ENCODE peak calls at places on chromosome 10, in eight cellular contexts. A, E, N, M, V, P, J and H are unnamed samples. For H3K27me3, the result is how much of the 10 kb centered on the place peaks cover.

GRCh38 chr10:78727728-78728127 is 341.0 kb upstream of the ZMIZ1 start:
- DNase-seq in A (no peak), E (no peak), N (no peak), M (no peak), V (no peak), P (no peak), J (no peak), H (no peak)

GRCh38 chr10:91879514-91880170 is 29.6 kb downstream of the FGFBP3 start:
- DNase-seq in A (no peak), E (no peak), N (no peak), M (no peak), V (no peak), P (no peak), J (no peak), H (no peak)

GRCh38 chr10:12608761-12609160 is 259.4 kb downstream of the CAMK1D start:
- DNase-seq in A (no peak), E (no peak), N (no peak), M (no peak), V (no peak), P (no peak), J (no peak), H (no peak)

GRCh38 chr10:73094986-73095478 is 1.6 kb downstream of the P4HA1 start:
- DNase-seq in A (no peak), E (no peak), N (no peak), M (no peak), V (no peak), P (no peak), J (no peak), H (no peak)

GRCh38 chr10:5575482-5576153 is 50.9 kb downstream of the CALML3 start:
- DNase-seq in A (peak), E (no peak), N (no peak), M (no peak), V (peak), P (no peak), J (peak), H (no peak)

GRCh38 chr10:26483554-26483953 is 45.4 kb downstream of the APBB1IP start:
- DNase-seq in A (no peak), E (no peak), N (no peak), M (no peak), V (no peak), P (no peak), J (no peak), H (no peak)

GRCh38 chr10:59839576-59839975 is 66.8 kb downstream of the CCDC6 start:
- DNase-seq in A (no peak), E (no peak), N (no peak), M (no peak), V (no peak), P (no peak), J (no peak), H (no peak)

GRCh38 chr10:98800263-98800662 is 353.5 kb upstream of the HPS1 start:
- DNase-seq in A (no peak), E (no peak), N (no peak), M (no peak), V (no peak), P (no peak), J (no peak), H (no peak)

GRCh38 chr10:1402821-1403507 is 334.4 kb downstream of the ADARB2 start:
- DNase-seq in A (no peak), E (no peak), N (no peak), M (no peak), V (no peak), P (no peak), J (no peak), H (no peak)

GRCh38 chr10:131997366-131998049 is 15.8 kb upstream of the BNIP3 start:
- DNase-seq in A (no peak), E (no peak), N (no peak), M (peak), V (peak), P (peak), J (peak), H (no peak)

GRCh38 chr10:515674-516073 is 173.8 kb downstream of the DIP2C start:
- DNase-seq in A (no peak), E (no peak), N (no peak), M (no peak), V (no peak), P (no peak), J (no peak), H (no peak)

GRCh38 chr10:51683031-51683830 is 16.2 kb downstream of the CSTF2T start:
- DNase-seq in A (no peak), E (no peak), N (no peak), M (no peak), V (no peak), P (no peak), J (no peak), H (no peak)

GRCh38 chr10:122044713-122045112 is 55.8 kb downstream of the TACC2 start:
- DNase-seq in A (no peak), E (no peak), N (no peak), M (no peak), V (peak), P (peak), J (peak), H (no peak)

DNA sequence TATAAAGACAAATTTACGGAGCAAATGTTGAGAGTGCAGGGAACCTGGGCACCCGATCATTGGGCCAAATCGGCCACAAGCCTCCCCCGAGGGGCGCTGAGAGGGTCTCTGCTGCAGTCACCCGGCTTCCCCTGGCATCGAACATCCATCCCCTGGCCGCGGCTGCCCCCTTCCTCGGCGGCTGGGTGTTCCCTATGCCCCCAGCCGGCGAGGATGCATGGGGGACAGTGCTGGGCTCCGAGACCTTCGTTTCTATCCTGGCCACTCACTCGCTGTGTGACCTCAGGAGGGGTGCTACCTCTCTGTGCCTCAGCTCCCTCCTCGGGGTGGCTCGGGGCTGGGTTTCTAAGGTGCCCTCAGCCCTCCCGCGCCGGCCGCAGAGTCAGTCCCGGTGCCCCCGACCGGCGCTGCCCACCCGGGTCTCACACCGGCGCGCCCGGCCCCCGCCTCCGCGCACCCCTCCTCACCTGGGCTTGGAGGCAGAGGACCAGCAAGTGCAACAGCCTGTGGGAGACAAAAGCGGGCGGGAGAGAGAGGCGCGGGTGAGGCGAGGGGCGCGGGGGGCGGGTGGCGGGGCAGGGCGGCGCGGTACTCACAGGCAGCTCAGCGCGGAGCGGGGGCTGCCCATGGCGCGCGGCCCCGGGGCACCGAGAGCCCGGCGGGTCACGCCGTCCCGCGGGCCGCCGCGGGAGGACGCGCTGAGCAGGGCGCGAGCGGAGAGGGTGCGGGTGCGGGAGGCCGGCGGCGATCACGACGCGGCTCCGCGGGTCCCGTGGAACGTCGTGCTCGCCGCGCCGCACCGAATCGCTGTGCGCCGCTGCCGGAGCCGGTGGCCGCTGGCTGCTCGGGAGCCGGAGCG is at the start of gene FGF8:
- DNase-seq in A (no peak), E (peak), N (no peak), M (peak), V (no peak), P (no peak), J (peak), H (no peak)
- H3K27me3 ChIP-seq in A (under half), E (under half), N (under half), M (half or more), V (half or more), P (half or more), J (half or more), H (under half)

GRCh38 chr10:13741438-13741837 is 154.7 kb downstream of the PRPF18 start:
- DNase-seq in A (no peak), E (no peak), N (no peak), M (no peak), V (no peak), P (no peak), J (peak), H (no peak)

GRCh38 chr10:13740416-13740815 is 153.7 kb downstream of the PRPF18 start:
- DNase-seq in A (no peak), E (no peak), N (no peak), M (no peak), V (no peak), P (no peak), J (no peak), H (no peak)

GRCh38 chr10:13745271-13745670 is 158.5 kb downstream of the PRPF18 start:
- DNase-seq in A (no peak), E (no peak), N (no peak), M (no peak), V (no peak), P (no peak), J (peak), H (no peak)

GRCh38 chr10:13743101-13743693 is 156.4 kb downstream of the PRPF18 start:
- DNase-seq in A (no peak), E (no peak), N (no peak), M (no peak), V (no peak), P (no peak), J (peak), H (no peak)

GRCh38 chr10:13743963-13744362 is 157.2 kb downstream of the PRPF18 start:
- DNase-seq in A (no peak), E (no peak), N (no peak), M (no peak), V (no peak), P (no peak), J (no peak), H (no peak)
- H3K4me3 ChIP-seq in A (no peak), E (no peak), N (no peak), M (no peak), V (no peak), P (no peak), J (no peak), H (no peak)

GRCh38 chr10:125111350-125111749 is 49.0 kb downstream of the CTBP2 start:
- DNase-seq in A (no peak), E (no peak), N (no peak), M (no peak), V (no peak), P (no peak), J (no peak), H (no peak)
- H3K27me3 ChIP-seq in A (under half), E (under half), N (under half), M (under half), V (under half), P (under half), J (under half), H (under half)

GRCh38 chr10:116007256-116007891 is 265.6 kb downstream of the GFRA1 start:
- DNase-seq in A (no peak), E (no peak), N (no peak), M (no peak), V (no peak), P (no peak), J (no peak), H (no peak)

GRCh38 chr10:116001976-116002375 is 271.0 kb downstream of the GFRA1 start:
- DNase-seq in A (no peak), E (no peak), N (no peak), M (no peak), V (no peak), P (no peak), J (no peak), H (no peak)

GRCh38 chr10:116002735-116003134 is 270.3 kb downstream of the GFRA1 start:
- DNase-seq in A (no peak), E (no peak), N (no peak), M (no peak), V (no peak), P (no peak), J (no peak), H (no peak)

GRCh38 chr10:116005301-116005700 is 267.7 kb downstream of the GFRA1 start:
- DNase-seq in A (no peak), E (no peak), N (no peak), M (no peak), V (no peak), P (no peak), J (no peak), H (no peak)

DNA sequence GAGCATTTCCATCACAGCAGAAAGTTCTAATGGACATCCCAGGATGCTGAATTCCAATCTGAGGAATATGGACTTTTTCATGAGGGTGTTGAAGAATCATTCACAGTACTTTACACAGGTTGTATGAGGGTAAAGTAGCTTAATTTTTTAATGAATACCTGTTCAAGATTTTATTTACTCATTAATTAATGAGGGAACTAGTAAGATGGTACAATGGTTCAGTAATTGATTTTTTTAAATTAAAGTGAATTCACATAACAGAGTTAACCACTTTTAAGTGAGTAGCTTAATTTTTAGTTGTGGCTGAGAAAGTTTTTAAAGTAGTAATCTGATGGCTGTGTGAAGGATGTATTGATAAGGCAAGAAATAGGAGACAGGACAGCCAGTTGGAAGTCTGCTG is 266.5 kb downstream of the GFRA1 start:
- DNase-seq in A (no peak), E (no peak), N (no peak), M (no peak), V (no peak), P (no peak), J (no peak), H (no peak)
- H3K4me3 ChIP-seq in A (no peak), E (no peak), N (no peak), M (no peak), V (no peak), P (no peak), J (no peak), H (no peak)

GRCh38 chr10:61452229-61452651 is 941 bp downstream of the TMEM26 start:
- DNase-seq in A (no peak), E (peak), N (no peak), M (peak), V (peak), P (no peak), J (no peak), H (no peak)

GRCh38 chr10:61451357-61451756 is 1.8 kb downstream of the TMEM26 start:
- DNase-seq in A (no peak), E (no peak), N (no peak), M (no peak), V (no peak), P (no peak), J (no peak), H (no peak)

GRCh38 chr10:61456095-61456789 is 3.1 kb upstream of the TMEM26 start:
- DNase-seq in A (no peak), E (no peak), N (no peak), M (no peak), V (no peak), P (no peak), J (no peak), H (no peak)

GRCh38 chr10:61454541-61454940 is 1.4 kb upstream of the TMEM26 start:
- DNase-seq in A (no peak), E (no peak), N (no peak), M (no peak), V (no peak), P (no peak), J (no peak), H (no peak)

GRCh38 chr10:61452655-61453641 is at the start of gene TMEM26:
- DNase-seq in A (peak), E (peak), N (no peak), M (peak), V (peak), P (peak), J (peak), H (peak)
- H3K27me3 ChIP-seq in A (under half), E (under half), N (under half), M (under half), V (under half), P (under half), J (under half), H (under half)

DNA sequence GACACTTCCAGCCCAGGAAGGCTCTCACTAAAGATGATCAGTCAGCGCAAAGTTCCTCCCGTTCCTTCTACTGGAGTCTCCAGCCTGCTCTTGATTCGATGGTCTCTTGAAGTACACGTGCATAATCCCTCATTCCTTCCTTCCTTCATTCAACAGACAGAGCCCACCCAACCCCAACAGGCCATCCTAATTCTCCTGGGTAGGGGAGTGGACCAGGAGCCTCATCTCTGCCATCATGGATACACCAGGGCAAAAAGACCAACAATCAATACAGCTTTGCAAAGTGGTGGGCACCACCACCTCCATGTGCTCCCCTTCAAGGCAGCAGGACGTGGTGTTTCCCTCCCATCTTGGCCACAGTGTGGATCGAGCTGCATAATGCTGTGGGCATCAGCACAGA is 446.3 kb downstream of the GRID1 start:
- DNase-seq in A (no peak), E (no peak), N (no peak), M (no peak), V (no peak), P (no peak), J (no peak), H (no peak)
- H3K4me3 ChIP-seq in A (no peak), E (no peak), N (no peak), M (no peak), V (no peak), P (no peak), J (no peak), H (no peak)

GRCh38 chr10:7410306-7410799 is 481 bp downstream of the SFMBT2 start:
- DNase-seq in A (no peak), E (peak), N (no peak), M (no peak), V (peak), P (no peak), J (no peak), H (peak)
- H3K27me3 ChIP-seq in A (under half), E (under half), N (under half), M (half or more), V (under half), P (half or more), J (half or more), H (under half)

GRCh38 chr10:133528296-133528844 is 1.2 kb downstream of the CYP2E1 start:
- DNase-seq in A (no peak), E (no peak), N (no peak), M (no peak), V (no peak), P (no peak), J (no peak), H (no peak)

GRCh38 chr10:133527779-133528271 is 662 bp downstream of the CYP2E1 start:
- DNase-seq in A (no peak), E (peak), N (no peak), M (no peak), V (no peak), P (no peak), J (no peak), H (no peak)

GRCh38 chr10:133530506-133530905 is 3.3 kb downstream of the CYP2E1 start:
- DNase-seq in A (no peak), E (no peak), N (peak), M (no peak), V (no peak), P (no peak), J (no peak), H (no peak)

GRCh38 chr10:133528845-133529575 is 1.8 kb downstream of the CYP2E1 start:
- DNase-seq in A (no peak), E (peak), N (peak), M (no peak), V (no peak), P (no peak), J (no peak), H (no peak)

GRCh38 chr10:133529576-133529946 is 2.4 kb downstream of the CYP2E1 start:
- DNase-seq in A (no peak), E (no peak), N (no peak), M (no peak), V (no peak), P (no peak), J (no peak), H (no peak)
- H3K4me3 ChIP-seq in A (no peak), E (peak), N (no peak), M (no peak), V (no peak), P (no peak), J (no peak), H (no peak)